ENCODE peak calls at places on chromosome 10, in seven cellular contexts. E is neuronal stem cell, J is dorsolateral prefrontal cortex, P is cardiac fibroblast, H is lung, F is NB4, Q is AG04450. S is an unnamed sample.

GRCh38 chr10:51171946-51172345 is 97.7 kb downstream of the PRKG1 start:
- DNase-seq in E (no peak), J (no peak), P (peak), H (no peak), F (no peak), Q (no peak), S (no peak)

GRCh38 chr10:94320285-94320914 is 42.3 kb downstream of the NOC3L start:
- DNase-seq in E (peak), J (peak), P (peak), H (peak), F (peak), Q (no peak), S (no peak)

GRCh38 chr10:112801748-112802147 is 148.3 kb upstream of the TCF7L2 start:
- DNase-seq in E (no peak), J (no peak), P (no peak), H (no peak), F (no peak), Q (no peak), S (no peak)

GRCh38 chr10:104680467-104681401 is 39.6 kb downstream of the SORCS3 start:
- DNase-seq in E (peak), J (peak), P (no peak), H (no peak), F (no peak), Q (no peak), S (no peak)

GRCh38 chr10:32182476-32182875 is 126.3 kb upstream of the KIF5B start:
- DNase-seq in E (no peak), J (no peak), P (no peak), H (no peak), F (no peak), Q (no peak), S (no peak)

GRCh38 chr10:63494951-63495350 is 26.2 kb upstream of the REEP3 start:
- DNase-seq in E (no peak), J (no peak), P (no peak), H (no peak), F (no peak), Q (no peak), S (no peak)

GRCh38 chr10:48935141-48935540 is 4.5 kb downstream of the LRRC18 start:
- DNase-seq in E (no peak), J (no peak), P (no peak), H (no peak), F (no peak), Q (no peak), S (no peak)

GRCh38 chr10:62045765-62046521 is 144.4 kb downstream of the ARID5B start:
- DNase-seq in E (peak), J (no peak), P (peak), H (no peak), F (peak), Q (peak), S (peak)

GRCh38 chr10:30987463-30987862 is 44.2 kb downstream of the ZNF438 start:
- DNase-seq in E (no peak), J (no peak), P (no peak), H (no peak), F (no peak), Q (no peak), S (no peak)

GRCh38 chr10:30986027-30986672 is 45.5 kb downstream of the ZNF438 start:
- DNase-seq in E (no peak), J (no peak), P (peak), H (no peak), F (peak), Q (peak), S (no peak)

GRCh38 chr10:30984563-30985328 is 46.9 kb downstream of the ZNF438 start:
- DNase-seq in E (no peak), J (no peak), P (peak), H (no peak), F (peak), Q (no peak), S (no peak)

GRCh38 chr10:30988831-30989458 is 42.7 kb downstream of the ZNF438 start:
- DNase-seq in E (no peak), J (no peak), P (peak), H (no peak), F (no peak), Q (no peak), S (no peak)

DNA sequence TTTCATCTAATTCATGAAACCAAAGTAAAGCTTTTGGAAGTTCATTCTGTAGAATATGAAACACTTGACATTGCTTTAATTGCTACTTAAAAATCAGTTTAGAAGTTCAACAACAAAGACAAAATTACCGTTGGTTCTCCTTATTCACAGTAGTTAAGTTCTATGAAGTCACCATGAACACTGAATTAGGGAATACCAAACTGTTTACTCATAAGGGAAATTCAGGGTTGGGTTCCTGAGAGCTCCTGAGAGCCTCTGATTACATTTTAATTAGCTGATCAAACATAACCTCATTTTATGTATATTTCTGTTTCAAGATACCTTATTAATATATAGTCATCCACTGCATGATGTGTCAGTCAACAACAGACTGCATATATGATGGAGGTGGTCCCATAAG is 46.1 kb downstream of the ZNF438 start:
- DNase-seq in E (no peak), J (no peak), P (peak), H (no peak), F (no peak), Q (no peak), S (no peak)
- H3K4me3 ChIP-seq in E (no peak), J (no peak), P (no peak), H (no peak), F (no peak), Q (no peak), S (no peak)

GRCh38 chr10:43229208-43230061 is 37.4 kb downstream of the RASGEF1A start:
- DNase-seq in E (peak), J (no peak), P (no peak), H (no peak), F (no peak), Q (no peak), S (no peak)
- H3K4me3 ChIP-seq in E (no peak), J (peak), P (no peak), H (peak), F (no peak), Q (no peak), S (no peak)

DNA sequence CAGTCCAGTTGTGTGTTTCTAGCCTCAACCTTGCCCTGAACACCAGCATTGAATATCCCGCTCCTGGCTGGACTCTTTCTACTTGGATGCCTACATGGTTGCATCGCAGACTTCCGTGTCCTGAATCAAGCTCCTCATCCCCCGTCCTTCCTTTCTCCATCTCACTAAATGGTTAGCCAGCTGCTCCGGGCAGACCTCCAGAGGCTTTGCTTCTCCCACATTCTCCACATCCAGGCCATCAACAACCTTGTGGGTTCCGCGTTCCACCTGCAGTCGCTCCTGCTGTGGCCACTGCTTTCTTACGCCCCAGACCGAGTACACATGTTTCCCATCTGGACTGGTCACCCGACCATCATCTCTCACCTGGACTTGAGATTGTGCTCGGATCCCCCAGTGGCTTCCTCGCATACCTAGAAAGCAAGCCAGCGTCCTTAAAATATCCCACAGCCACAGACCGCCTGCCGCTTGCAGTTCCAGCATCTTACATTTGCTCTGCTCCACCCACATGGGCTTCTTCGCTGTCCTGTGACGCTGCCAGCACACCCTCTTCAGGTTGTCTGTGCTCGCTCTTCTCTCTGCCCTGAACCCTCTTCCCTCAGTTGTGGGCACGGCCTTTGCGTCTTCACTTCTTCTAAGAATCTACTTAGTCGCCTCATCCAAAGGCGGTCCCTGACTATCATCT is 25.9 kb downstream of the CELF2 start:
- DNase-seq in E (no peak), J (peak), P (no peak), H (no peak), F (no peak), Q (no peak), S (no peak)
- H3K4me3 ChIP-seq in E (no peak), J (peak), P (no peak), H (no peak), F (no peak), Q (no peak), S (no peak)

DNA sequence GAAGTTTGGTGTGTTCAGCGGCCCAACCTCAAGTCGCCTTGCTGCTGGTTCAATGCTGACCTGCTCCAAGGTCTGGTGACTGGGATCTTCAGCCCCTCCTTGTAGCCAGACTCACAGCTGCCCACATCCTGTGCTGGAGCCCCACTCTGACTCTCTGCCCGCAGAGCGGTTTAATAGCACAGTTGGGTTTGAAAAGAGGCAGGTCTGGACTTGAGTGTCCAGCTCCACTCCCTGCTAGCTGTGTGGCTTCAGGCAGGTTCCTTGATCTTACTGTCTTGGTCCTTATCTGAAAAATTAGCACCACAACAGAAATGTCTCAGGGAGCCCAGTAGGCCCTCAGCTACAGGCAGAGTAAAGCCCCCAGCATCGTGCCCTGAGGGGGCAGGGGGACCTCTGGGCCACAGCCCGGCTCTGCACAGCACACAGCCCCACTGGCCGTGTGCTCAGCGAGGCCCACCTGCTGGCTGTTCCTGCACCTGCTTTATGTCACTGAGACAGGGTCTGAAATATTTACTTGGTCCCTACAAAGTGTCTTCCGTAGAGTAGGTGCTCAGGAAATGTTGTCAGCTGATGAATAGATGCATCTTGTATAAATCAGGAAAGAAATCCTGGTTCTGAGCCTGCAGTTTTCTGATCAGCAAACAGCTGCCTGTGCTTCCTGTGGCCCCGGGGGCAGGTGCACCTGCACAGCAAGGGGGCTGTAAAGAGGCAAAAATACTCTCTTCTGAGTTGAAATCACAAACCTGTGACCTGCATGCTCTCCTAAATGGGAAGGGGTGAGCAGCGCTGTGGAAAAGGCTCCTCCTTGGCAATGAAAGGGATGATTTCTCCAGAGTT is 155.5 kb downstream of the SVIL start:
- DNase-seq in E (no peak), J (no peak), P (no peak), H (no peak), F (peak), Q (no peak), S (no peak)
- H3K4me3 ChIP-seq in E (no peak), J (no peak), P (no peak), H (no peak), F (no peak), Q (no peak), S (no peak)

GRCh38 chr10:77162697-77163096 is 474.9 kb downstream of the KCNMA1 start:
- DNase-seq in E (no peak), J (no peak), P (no peak), H (no peak), F (no peak), Q (no peak), S (no peak)

GRCh38 chr10:77163670-77164348 is 473.8 kb downstream of the KCNMA1 start:
- DNase-seq in E (no peak), J (no peak), P (peak), H (no peak), F (peak), Q (peak), S (no peak)

GRCh38 chr10:77168161-77168560 is 469.4 kb downstream of the KCNMA1 start:
- DNase-seq in E (no peak), J (no peak), P (no peak), H (no peak), F (no peak), Q (no peak), S (no peak)

GRCh38 chr10:77165445-77166316 is 471.9 kb downstream of the KCNMA1 start:
- DNase-seq in E (peak), J (peak), P (peak), H (peak), F (peak), Q (no peak), S (no peak)

GRCh38 chr10:77164616-77165311 is 472.8 kb downstream of the KCNMA1 start:
- DNase-seq in E (no peak), J (no peak), P (peak), H (no peak), F (no peak), Q (no peak), S (no peak)
- H3K4me3 ChIP-seq in E (no peak), J (no peak), P (no peak), H (no peak), F (no peak), Q (no peak), S (no peak)

DNA sequence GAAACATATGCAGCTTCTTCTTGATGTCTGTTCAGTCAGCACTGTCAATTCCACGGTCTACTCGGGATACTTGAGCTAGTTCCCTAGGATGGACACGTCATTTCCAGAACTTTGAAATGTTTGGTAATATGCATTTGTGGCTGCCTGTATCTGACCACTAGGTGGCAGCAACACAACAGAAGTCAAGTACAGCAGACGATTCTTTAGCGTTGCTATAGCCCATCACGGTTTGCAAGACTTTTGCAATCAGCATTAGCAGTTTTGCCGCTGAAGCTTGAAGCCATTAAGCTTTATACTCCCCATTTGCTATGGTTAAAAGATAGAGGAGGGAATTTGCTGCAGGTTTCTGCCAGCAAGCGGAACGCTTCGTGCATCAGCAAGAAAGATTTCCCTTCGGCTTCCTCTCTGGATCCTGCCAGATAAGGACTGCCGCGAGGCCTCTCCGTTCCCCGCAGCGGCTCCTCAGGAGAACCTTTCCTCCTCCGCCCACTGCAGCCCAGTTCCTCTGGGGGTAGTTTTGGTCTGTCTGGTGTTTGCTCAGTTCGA is 63.5 kb downstream of the ABCC2 start:
- DNase-seq in E (peak), J (peak), P (peak), H (peak), F (peak), Q (peak), S (peak)
- H3K4me3 ChIP-seq in E (peak), J (peak), P (peak), H (no peak), F (no peak), Q (peak), S (peak)

GRCh38 chr10:86792768-86793167 is 36.3 kb downstream of the BMPR1A start:
- DNase-seq in E (no peak), J (no peak), P (no peak), H (no peak), F (no peak), Q (no peak), S (no peak)

GRCh38 chr10:86793696-86794095 is 37.3 kb downstream of the BMPR1A start:
- DNase-seq in E (no peak), J (no peak), P (no peak), H (no peak), F (no peak), Q (no peak), S (no peak)

GRCh38 chr10:86798636-86799035 is 42.2 kb downstream of the BMPR1A start:
- DNase-seq in E (no peak), J (no peak), P (peak), H (no peak), F (peak), Q (no peak), S (no peak)

GRCh38 chr10:86798030-86798429 is 41.6 kb downstream of the BMPR1A start:
- DNase-seq in E (no peak), J (no peak), P (peak), H (no peak), F (no peak), Q (no peak), S (no peak)

DNA sequence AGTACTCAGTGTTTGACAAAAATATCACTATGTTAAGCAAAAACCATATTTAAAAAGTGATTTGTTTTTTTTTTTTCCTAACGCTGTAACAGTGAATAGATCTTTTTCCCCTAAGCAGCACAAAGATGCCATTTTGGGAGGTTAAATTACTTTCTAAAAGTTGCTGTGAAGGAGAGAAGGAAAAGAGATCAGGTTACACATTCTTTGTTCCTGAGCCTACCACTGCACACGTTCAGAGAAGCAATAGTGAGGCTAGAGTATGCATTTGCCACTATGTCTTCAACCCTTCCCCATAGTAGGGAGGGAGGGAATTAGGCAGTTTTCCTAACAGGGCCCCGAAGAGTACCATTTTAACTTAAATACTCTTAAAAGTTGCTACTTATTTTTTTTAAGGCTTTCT is 38.9 kb downstream of the BMPR1A start:
- DNase-seq in E (peak), J (no peak), P (peak), H (no peak), F (no peak), Q (peak), S (peak)
- H3K4me3 ChIP-seq in E (no peak), J (no peak), P (no peak), H (no peak), F (no peak), Q (no peak), S (no peak)